ENCODE peak calls at places on chromosomes 3 and 15, in seven cellular contexts. K is HepG2, S is H1, W is SK-N-SH, Z is GM12878, I is K562, H is GM12892. J is an unnamed sample.

GRCh38 chr15:67036775-67037555 is 28.4 kb upstream of the SMAD3 start:
- DNase-seq in K (no peak), S (no peak), W (no peak), Z (no peak), I (no peak), H (no peak), J (no peak)

GRCh38 chr3:134708025-134708597 is 57.3 kb upstream of the KY start:
- DNase-seq in K (no peak), S (no peak), W (no peak), Z (no peak), I (no peak), H (no peak), J (no peak)

GRCh38 chr3:2870714-2871353 is 239.3 kb downstream of the IL5RA start:
- DNase-seq in K (no peak), S (no peak), W (no peak), Z (no peak), I (no peak), H (no peak), J (no peak)

GRCh38 chr3:13684350-13684749 is 135.4 kb downstream of the FBLN2 start:
- DNase-seq in K (no peak), S (no peak), W (no peak), Z (no peak), I (no peak), H (no peak), J (no peak)

GRCh38 chr3:132180337-132180791 is 136.8 kb upstream of the ACP3 start:
- DNase-seq in K (peak; percentile 38), S (peak; percentile 47), W (peak; percentile 42), Z (peak; percentile 5), I (peak; percentile 20), H (no peak), J (no peak)

GRCh38 chr3:127911421-127911931 is 3.6 kb upstream of the KBTBD12 start:
- DNase-seq in K (no peak), S (no peak), W (no peak), Z (no peak), I (no peak), H (no peak), J (no peak)

GRCh38 chr15:41933771-41934170 is 38.6 kb downstream of the EHD4 start:
- DNase-seq in K (no peak), S (no peak), W (no peak), Z (no peak), I (no peak), H (no peak), J (no peak)

GRCh38 chr15:79373728-79374127 is 58.4 kb upstream of the MINAR1 start:
- DNase-seq in K (no peak), S (no peak), W (no peak), Z (no peak), I (no peak), H (no peak), J (no peak)

GRCh38 chr3:54819926-54820325 is 107.9 kb downstream of the LRTM1 start:
- DNase-seq in K (no peak), S (no peak), W (no peak), Z (no peak), I (no peak), H (no peak), J (no peak)

GRCh38 chr3:155495387-155495786 is 201.9 kb upstream of the STRIT1 start:
- DNase-seq in K (no peak), S (no peak), W (no peak), Z (no peak), I (no peak), H (no peak), J (no peak)

GRCh38 chr3:108175352-108175751 is 46.9 kb downstream of the IFT57 start:
- DNase-seq in K (no peak), S (no peak), W (no peak), Z (no peak), I (no peak), H (no peak), J (no peak)

GRCh38 chr3:109926376-109926775 is 589.0 kb upstream of the DPPA4 start:
- DNase-seq in K (no peak), S (no peak), W (no peak), Z (no peak), I (no peak), H (no peak), J (no peak)

GRCh38 chr15:81097893-81098280 is 36.2 kb upstream of the CFAP161 start:
- DNase-seq in K (no peak), S (peak; percentile 34), W (no peak), Z (no peak), I (no peak), H (no peak), J (no peak)

GRCh38 chr3:196260784-196261183 is 26.7 kb downstream of the PCYT1A start:
- DNase-seq in K (no peak), S (no peak), W (no peak), Z (no peak), I (no peak), H (no peak), J (no peak)

GRCh38 chr3:155744091-155744625 is 713 bp downstream of the PLCH1 start:
- DNase-seq in K (peak; percentile 48), S (peak; percentile 96), W (peak; percentile 93), Z (no peak), I (peak; percentile 74), H (peak; percentile 44), J (peak; percentile 53)

GRCh38 chr3:101859882-101860281 is 10.6 kb downstream of the NFKBIZ start:
- DNase-seq in K (no peak), S (no peak), W (no peak), Z (no peak), I (no peak), H (no peak), J (no peak)

GRCh38 chr15:90165659-90166489 is 35.3 kb upstream of the SEMA4B start:
- DNase-seq in K (peak; percentile 95), S (no peak), W (peak; percentile 42), Z (peak; percentile 64), I (peak; percentile 94), H (no peak), J (no peak)

GRCh38 chr3:184757010-184757651 is 45.3 kb upstream of the MAGEF1 start:
- DNase-seq in K (no peak), S (no peak), W (no peak), Z (no peak), I (no peak), H (no peak), J (no peak)

GRCh38 chr3:110138966-110139555 is 801.7 kb upstream of the DPPA4 start:
- DNase-seq in K (no peak), S (no peak), W (no peak), Z (no peak), I (no peak), H (no peak), J (no peak)

GRCh38 chr3:40593351-40593750 is 68.6 kb downstream of the ZNF621 start:
- DNase-seq in K (no peak), S (no peak), W (no peak), Z (no peak), I (no peak), H (no peak), J (no peak)

GRCh38 chr3:40598962-40599361 is 74.2 kb downstream of the ZNF621 start:
- DNase-seq in K (no peak), S (no peak), W (no peak), Z (no peak), I (no peak), H (no peak), J (no peak)

GRCh38 chr3:40602778-40603385 is 78.1 kb downstream of the ZNF621 start:
- DNase-seq in K (no peak), S (no peak), W (no peak), Z (no peak), I (no peak), H (no peak), J (no peak)

GRCh38 chr3:40597441-40597840 is 72.7 kb downstream of the ZNF621 start:
- DNase-seq in K (no peak), S (no peak), W (no peak), Z (no peak), I (no peak), H (no peak), J (no peak)

GRCh38 chr3:40598338-40598737 is 73.6 kb downstream of the ZNF621 start:
- DNase-seq in K (no peak), S (no peak), W (no peak), Z (no peak), I (no peak), H (no peak), J (no peak)
- TF ChIP-seq TAF1 in K (no peak), S (no peak), W (no peak), Z (no peak), I (no peak), H (no peak), J (no peak)

GRCh38 chr3:157111578-157111977 is 48.4 kb downstream of the CCNL1 start:
- DNase-seq in K (no peak), S (no peak), W (no peak), Z (no peak), I (peak; percentile 60), H (no peak), J (no peak)

GRCh38 chr3:157107644-157108133 is 52.3 kb downstream of the CCNL1 start:
- DNase-seq in K (no peak), S (no peak), W (no peak), Z (no peak), I (peak; percentile 74), H (no peak), J (no peak)

GRCh38 chr3:157107037-157107436 is 52.9 kb downstream of the CCNL1 start:
- DNase-seq in K (no peak), S (no peak), W (no peak), Z (no peak), I (no peak), H (no peak), J (no peak)

GRCh38 chr3:157110761-157111238 is 49.1 kb downstream of the CCNL1 start:
- DNase-seq in K (no peak), S (no peak), W (no peak), Z (no peak), I (peak; percentile 92), H (no peak), J (no peak)

GRCh38 chr3:157109267-157110141 is 50.4 kb downstream of the CCNL1 start:
- DNase-seq in K (no peak), S (no peak), W (no peak), Z (no peak), I (peak; percentile 96), H (no peak), J (no peak)
- TF ChIP-seq TAF1 in K (no peak), S (no peak), W (no peak), Z (no peak), I (peak; percentile 56), H (no peak), J (no peak)

GRCh38 chr3:56864090-56864489 is 62.3 kb upstream of the ARHGEF3 start:
- DNase-seq in K (no peak), S (no peak), W (no peak), Z (peak; percentile 31), I (no peak), H (no peak), J (no peak)
- TF ChIP-seq TAF1 in K (no peak), S (no peak), W (no peak), Z (no peak), I (no peak), H (no peak), J (no peak)

DNA sequence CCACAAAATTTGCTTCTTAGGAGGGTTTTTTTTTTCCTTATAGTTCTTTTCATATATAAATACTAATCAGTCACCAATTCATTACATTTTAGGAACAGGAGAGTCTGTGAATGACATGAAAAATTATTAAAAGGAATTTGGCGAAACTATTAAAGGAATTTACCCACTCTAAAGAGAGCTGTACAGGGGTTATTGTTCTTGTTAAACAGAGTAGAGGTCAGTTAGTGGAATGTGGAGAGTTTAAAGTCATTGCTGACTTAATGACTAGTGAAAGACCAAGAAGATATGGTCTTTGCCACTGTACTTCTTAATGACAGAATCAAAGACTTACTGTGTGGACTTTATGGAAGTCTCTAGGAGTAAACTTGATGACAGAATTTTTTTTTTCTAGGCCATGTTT is 333.6 kb upstream of the C2CD4B start:
- DNase-seq in K (peak; percentile 70), S (no peak), W (no peak), Z (no peak), I (no peak), H (no peak), J (no peak)
- TF ChIP-seq TAF1 in K (no peak), S (no peak), W (no peak), Z (no peak), I (no peak), H (no peak), J (no peak)

GRCh38 chr3:138684411-138684810 is 75.8 kb downstream of the FAIM start:
- DNase-seq in K (no peak), S (no peak), W (no peak), Z (no peak), I (no peak), H (no peak), J (no peak)
- TF ChIP-seq TAF1 in K (no peak), S (no peak), W (no peak), Z (no peak), I (no peak), H (no peak), J (no peak)